ENCODE peak calls at places on chromosome 11, in four cellular contexts. V is SK-N-SH, D is neural progenitor cell, R is GM23248. X is an unnamed sample. For H3K79me2, the result is how much of the 10 kb centered on the place peaks cover.

GRCh38 chr11:111933872-111934271 is 3.3 kb upstream of the DIXDC1 start:
- DNase-seq in V (no peak), R (peak), D (no peak), X (no peak)

GRCh38 chr11:18144243-18144642 is 11.9 kb downstream of the MRGPRX3 start:
- DNase-seq in V (no peak), R (peak), D (no peak), X (no peak)

GRCh38 chr11:76201672-76202412 is 4.5 kb downstream of the WNT11 start:
- DNase-seq in V (no peak), D (no peak), R (no peak), X (no peak)

GRCh38 chr11:59767212-59767611 is 12.0 kb downstream of the STX3 start:
- DNase-seq in D (no peak), V (no peak), R (no peak), X (no peak)

GRCh38 chr11:72773291-72773690 is 20.6 kb downstream of the STARD10 start:
- DNase-seq in D (no peak), R (peak), V (peak), X (no peak)

GRCh38 chr11:76557466-76557865 is 112.6 kb downstream of the EMSY start:
- DNase-seq in D (no peak), R (no peak), V (no peak), X (no peak)

GRCh38 chr11:110919241-110919893 is 207.1 kb upstream of the ARHGAP20 start:
- DNase-seq in V (no peak), D (no peak), R (no peak), X (peak)

GRCh38 chr11:7749456-7749855 is 43.2 kb upstream of the OVCH2 start:
- DNase-seq in D (no peak), V (no peak), R (no peak), X (no peak)

GRCh38 chr11:116976941-116977570 is 121.2 kb downstream of the SIK3 start:
- DNase-seq in V (no peak), R (peak), D (no peak), X (no peak)

GRCh38 chr11:95499516-95500135 is 268.6 kb upstream of the SESN3 start:
- DNase-seq in V (no peak), D (no peak), R (peak), X (no peak)

GRCh38 chr11:78424334-78425270 is 7.0 kb upstream of the GAB2 start:
- DNase-seq in V (peak), R (peak), D (no peak), X (peak)

GRCh38 chr11:120694706-120695105 is 183.2 kb downstream of the GRIK4 start:
- DNase-seq in V (no peak), R (no peak), D (no peak), X (no peak)

GRCh38 chr11:40417627-40418026 is 1041.8 kb downstream of the LRRC4C start:
- DNase-seq in R (no peak), D (no peak), V (no peak), X (no peak)

GRCh38 chr11:85088286-85088685 is 538.9 kb downstream of the DLG2 start:
- DNase-seq in R (peak), D (no peak), V (no peak), X (no peak)

GRCh38 chr11:64803846-64804345 is 882 bp upstream of the MAP4K2 start:
- DNase-seq in D (peak), V (no peak), R (no peak), X (no peak)

GRCh38 chr11:69908511-69909220 is 89.5 kb upstream of the FGF3 start:
- DNase-seq in D (no peak), V (no peak), R (no peak), X (no peak)

GRCh38 chr11:92915551-92915950 is 53.9 kb upstream of the MTNR1B start:
- DNase-seq in V (no peak), R (no peak), D (no peak), X (no peak)

GRCh38 chr11:83187463-83187862 is 6.0 kb upstream of the ANKRD42 start:
- DNase-seq in V (no peak), D (no peak), R (no peak), X (no peak)

GRCh38 chr11:16795146-16795545 is 56.7 kb downstream of the C11orf58 start:
- DNase-seq in D (no peak), R (no peak), V (no peak), X (no peak)

GRCh38 chr11:42631223-42631843 is 680.5 kb upstream of the API5 start:
- DNase-seq in R (peak), V (peak), D (peak), X (peak)

GRCh38 chr11:111698852-111699559 is 67.2 kb downstream of the PPP2R1B start:
- DNase-seq in V (no peak), R (peak), D (no peak), X (no peak)

GRCh38 chr11:102120006-102120405 is 9.8 kb downstream of the YAP1 start:
- DNase-seq in D (peak), V (no peak), R (peak), X (no peak)

GRCh38 chr11:62471603-62472002 is 52.8 kb downstream of the SCGB1A1 start:
- DNase-seq in V (no peak), D (no peak), R (no peak), X (no peak)

GRCh38 chr11:110903830-110904229 is 191.6 kb upstream of the ARHGAP20 start:
- DNase-seq in V (no peak), D (peak), R (peak), X (no peak)

GRCh38 chr11:122681731-122682130 is 26.2 kb downstream of the UBASH3B start:
- DNase-seq in D (no peak), V (no peak), R (peak), X (no peak)

GRCh38 chr11:10931761-10932700 is 74.2 kb upstream of the ZBED5 start:
- DNase-seq in R (no peak), V (no peak), D (peak), X (no peak)

GRCh38 chr11:85886089-85887056 is 31.2 kb downstream of the CCDC83 start:
- DNase-seq in D (no peak), V (no peak), R (peak), X (no peak)

GRCh38 chr11:83629775-83630174 is 343.6 kb upstream of the CCDC90B start:
- DNase-seq in V (no peak), D (no peak), R (no peak), X (no peak)

GRCh38 chr11:75668508-75669297 is at the start of gene MAP6:
- DNase-seq in D (peak), R (peak), V (peak), X (peak)

GRCh38 chr11:736431-736830 is 10.8 kb upstream of the TALDO1 start:
- DNase-seq in R (peak), D (no peak), V (no peak), X (no peak)

GRCh38 chr11:72617080-72617744 is 57.0 kb downstream of the PDE2A start:
- DNase-seq in D (peak), V (peak), R (peak), X (no peak)

GRCh38 chr11:32939866-32940265 is 47.3 kb downstream of the QSER1 start:
- DNase-seq in D (no peak), R (peak), V (no peak), X (no peak)

GRCh38 chr11:61812736-61813411 is 3.9 kb downstream of the FADS1 start:
- DNase-seq in V (no peak), D (no peak), R (no peak), X (no peak)

GRCh38 chr11:57340228-57340627 is 2.1 kb downstream of the P2RX3 start:
- DNase-seq in R (peak), D (peak), V (peak), X (no peak)

GRCh38 chr11:35859311-35859710 is 84.6 kb upstream of the LDLRAD3 start:
- DNase-seq in D (no peak), V (no peak), R (peak), X (no peak)

GRCh38 chr11:116725434-116726221 is 47.2 kb downstream of the BUD13 start:
- DNase-seq in D (peak), R (peak), V (no peak), X (no peak)

GRCh38 chr11:104191124-104191523 is 27.2 kb upstream of the PDGFD start:
- DNase-seq in D (no peak), R (peak), V (no peak), X (no peak)

GRCh38 chr11:8219257-8220021 is 44.2 kb downstream of the LMO1 start:
- DNase-seq in V (peak), R (peak), D (peak), X (peak)

GRCh38 chr11:391117-392017 is 2.6 kb upstream of the PKP3 start:
- DNase-seq in R (no peak), V (no peak), D (no peak), X (no peak)

GRCh38 chr11:44192015-44192380 is 96.5 kb downstream of the EXT2 start:
- DNase-seq in V (no peak), R (no peak), D (no peak), X (no peak)

GRCh38 chr11:46480166-46480726 is 88.7 kb upstream of the CHRM4 start:
- DNase-seq in R (no peak), V (no peak), D (no peak), X (no peak)
- H3K9ac ChIP-seq in R (no peak), V (no peak), D (no peak), X (no peak)

GRCh38 chr11:63720611-63721010 is 39.3 kb downstream of the RTN3 start:
- DNase-seq in R (no peak), V (no peak), D (no peak), X (no peak)
- TF ChIP-seq EZH2phosphoT487 in R (no peak), V (no peak), D (no peak), X (no peak)

DNA sequence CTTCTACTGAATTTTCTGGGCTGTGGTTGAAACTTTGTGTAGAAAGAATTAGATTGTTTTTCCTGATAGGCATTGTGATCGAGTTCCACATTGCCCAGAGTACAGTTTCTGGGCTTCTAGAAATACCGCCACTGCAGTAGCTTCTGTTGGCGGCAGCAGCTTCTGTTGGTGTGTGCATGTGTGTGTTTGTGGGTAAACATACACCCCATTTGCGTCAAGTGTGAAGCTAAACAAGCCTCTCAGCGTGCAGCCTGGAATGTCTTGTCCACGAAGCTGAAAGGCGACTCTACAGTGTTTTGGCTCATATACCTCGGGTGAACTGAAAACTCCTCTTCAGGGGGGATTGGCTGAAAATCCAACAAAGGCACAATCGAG is 112.0 kb upstream of the E2F8 start:
- DNase-seq in V (no peak), D (no peak), R (no peak), X (no peak)
- H3K79me2 ChIP-seq in V (under half), D (under half), R (under half), X (half or more)

DNA sequence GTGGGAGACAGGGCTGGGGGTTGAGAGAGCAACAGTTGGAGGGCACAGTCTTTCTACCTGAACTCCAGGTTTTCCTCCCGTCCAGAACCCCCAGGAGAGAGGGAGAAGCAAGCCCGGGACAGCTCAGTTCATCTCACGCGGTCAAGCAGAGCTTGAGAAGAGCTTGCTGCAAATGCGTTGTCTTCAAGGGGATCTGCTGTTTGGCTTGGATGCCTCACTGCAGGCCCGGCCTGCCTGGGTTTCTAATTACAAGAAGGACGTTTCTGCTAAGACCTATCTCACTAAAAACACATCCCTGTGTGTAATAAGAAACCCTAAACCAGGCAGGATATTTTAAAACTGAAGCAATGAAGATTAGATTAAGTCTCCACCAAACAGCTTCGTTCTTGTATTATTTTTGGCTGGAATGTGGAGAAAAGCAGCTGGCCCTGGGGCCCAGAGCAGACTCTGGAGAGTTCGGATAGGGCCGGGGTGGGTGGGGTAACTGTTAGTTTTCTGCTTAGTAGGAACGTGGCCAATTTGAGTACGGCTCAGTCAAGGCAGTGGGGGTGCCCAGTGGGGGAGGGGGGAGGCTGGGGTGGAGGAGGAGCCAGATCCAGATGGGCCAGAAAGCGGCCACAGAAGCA is 6.0 kb downstream of the PKNOX2 start:
- DNase-seq in V (peak), R (peak), D (peak), X (no peak)
- H3K9ac ChIP-seq in V (no peak), R (no peak), D (no peak), X (no peak)

GRCh38 chr11:119583585-119583984 is 145.4 kb downstream of the NECTIN1 start:
- DNase-seq in R (no peak), V (no peak), D (no peak), X (no peak)

GRCh38 chr11:119589011-119589410 is 140.0 kb downstream of the NECTIN1 start:
- DNase-seq in R (no peak), V (no peak), D (no peak), X (no peak)

GRCh38 chr11:119584193-119585037 is 144.6 kb downstream of the NECTIN1 start:
- DNase-seq in R (peak), D (peak), V (peak), X (peak)

GRCh38 chr11:119586181-119586580 is 142.8 kb downstream of the NECTIN1 start:
- DNase-seq in R (no peak), D (no peak), V (no peak), X (no peak)

DNA sequence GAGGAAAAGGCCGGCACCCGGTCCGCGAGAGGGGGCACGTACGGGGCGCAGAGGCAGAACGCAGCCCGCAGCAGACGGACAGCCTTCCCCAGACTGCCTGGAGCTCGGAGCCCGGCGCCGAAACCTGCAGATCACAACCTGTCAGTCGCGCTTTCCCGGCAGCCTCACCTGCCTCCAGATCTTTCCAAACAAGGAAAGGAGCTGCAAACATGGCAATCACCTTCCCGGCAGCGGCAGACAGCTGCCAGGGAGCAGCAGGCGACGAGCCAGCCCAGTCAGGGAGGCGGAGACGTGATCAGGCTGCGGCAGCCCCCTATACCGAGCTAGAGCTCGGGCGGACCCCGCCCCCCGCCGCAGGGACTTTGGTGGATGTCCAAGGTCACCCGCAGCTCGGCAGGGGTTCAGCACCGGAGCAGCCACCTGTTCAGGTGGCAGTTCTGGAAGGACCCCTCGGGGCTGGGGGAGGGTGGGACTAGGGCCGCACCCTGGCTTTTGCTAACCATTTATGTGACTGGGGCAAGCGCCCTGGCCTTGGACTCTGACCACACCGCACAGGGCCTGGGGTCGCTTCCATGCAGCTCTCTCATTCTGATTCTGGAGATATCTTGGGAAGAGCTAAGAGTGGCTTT is 143.8 kb downstream of the NECTIN1 start:
- DNase-seq in R (peak), D (peak), V (peak), X (no peak)
- TF ChIP-seq EZH2phosphoT487 in R (no peak), D (no peak), V (no peak), X (no peak)

GRCh38 chr11:119206512-119207299 is 567 bp downstream of the CBL start:
- DNase-seq in D (peak), V (peak), R (peak), X (peak)
- H3K79me2 ChIP-seq in D (half or more), V (half or more), R (half or more), X (half or more)

GRCh38 chr11:12061851-12062560 is 48.4 kb upstream of the MICAL2 start:
- DNase-seq in R (no peak), D (no peak), V (no peak), X (peak)

GRCh38 chr11:12064954-12065280 is 45.5 kb upstream of the MICAL2 start:
- DNase-seq in D (no peak), V (no peak), R (no peak), X (no peak)

GRCh38 chr11:12064136-12064953 is 46.0 kb upstream of the MICAL2 start:
- DNase-seq in D (no peak), V (no peak), R (no peak), X (no peak)

GRCh38 chr11:12060385-12060980 is 49.9 kb upstream of the MICAL2 start:
- DNase-seq in R (no peak), D (no peak), V (no peak), X (no peak)

GRCh38 chr11:12063251-12063650 is 47.1 kb upstream of the MICAL2 start:
- DNase-seq in R (no peak), D (no peak), V (no peak), X (no peak)
- H3K9ac ChIP-seq in R (no peak), D (no peak), V (no peak), X (no peak)

DNA sequence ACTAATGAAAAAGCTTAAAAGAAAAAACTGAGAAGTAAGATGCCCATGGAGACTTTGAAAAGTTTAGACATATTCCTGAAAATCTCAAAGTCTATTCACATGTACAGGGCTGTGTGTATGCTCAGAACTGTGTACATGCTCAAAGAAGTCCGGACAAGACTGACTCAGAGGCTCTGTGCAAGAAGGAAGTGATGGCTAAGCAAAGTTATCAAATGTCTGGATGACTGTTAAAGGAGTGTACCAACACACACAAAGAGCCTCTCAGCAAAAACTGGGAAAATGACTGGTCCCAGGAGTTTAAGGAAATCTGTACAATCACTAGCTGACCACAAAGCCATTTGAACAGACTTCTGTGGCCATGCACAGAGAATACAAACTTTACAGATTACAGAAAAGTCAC is 33.1 kb upstream of the ARHGAP32 start:
- DNase-seq in D (no peak), V (no peak), R (peak), X (no peak)
- TF ChIP-seq EZH2phosphoT487 in D (no peak), V (no peak), R (no peak), X (no peak)